ENCODE peak calls at places on chromosomes 16 and 17, in six cellular contexts. One of them, this sample, is unnamed.

GRCh38 chr16:55488306-55488705 is 9.3 kb downstream of the MMP2 start:
- DNase-seq in H1: no peak
- DNase-seq in neural progenitor cell: no peak
- DNase-seq in fibroblast of lung: no peak
- DNase-seq in MM.1S: no peak
- DNase-seq in IMR-90: no peak
- DNase-seq in this sample: no peak

GRCh38 chr16:28521436-28521835 is 14.8 kb upstream of the IL27 start:
- DNase-seq in H1: no peak
- DNase-seq in neural progenitor cell: no peak
- DNase-seq in fibroblast of lung: no peak
- DNase-seq in MM.1S: no peak
- DNase-seq in IMR-90: no peak
- DNase-seq in this sample: no peak

GRCh38 chr16:81445143-81445922 is 725 bp downstream of the CMIP start:
- DNase-seq in H1: no peak
- DNase-seq in neural progenitor cell: peak; percentile 66
- DNase-seq in fibroblast of lung: peak; percentile 41
- DNase-seq in MM.1S: peak; percentile 38
- DNase-seq in IMR-90: peak; percentile 19
- DNase-seq in this sample: peak; percentile 14

GRCh38 chr17:47720196-47720595 is 12.8 kb upstream of the TBX21 start:
- DNase-seq in H1: no peak
- DNase-seq in neural progenitor cell: no peak
- DNase-seq in fibroblast of lung: no peak
- DNase-seq in MM.1S: no peak
- DNase-seq in IMR-90: no peak
- DNase-seq in this sample: no peak

GRCh38 chr16:11256657-11257130 is 690 bp upstream of the SOCS1 start:
- DNase-seq in H1: no peak
- DNase-seq in neural progenitor cell: peak; percentile 71
- DNase-seq in fibroblast of lung: peak; percentile 63
- DNase-seq in MM.1S: no peak
- DNase-seq in IMR-90: peak; percentile 25
- DNase-seq in this sample: peak; percentile 36

GRCh38 chr17:40598021-40598927 is 33.0 kb upstream of the CCR7 start:
- DNase-seq in H1: no peak
- DNase-seq in neural progenitor cell: no peak
- DNase-seq in fibroblast of lung: no peak
- DNase-seq in MM.1S: no peak
- DNase-seq in IMR-90: no peak
- DNase-seq in this sample: no peak

GRCh38 chr17:38676706-38677504 is 2.1 kb upstream of the EPOP start:
- DNase-seq in H1: peak; percentile 62
- DNase-seq in neural progenitor cell: peak; percentile 83
- DNase-seq in fibroblast of lung: peak; percentile 71
- DNase-seq in MM.1S: peak; percentile 83
- DNase-seq in IMR-90: peak; percentile 77
- DNase-seq in this sample: peak; percentile 51

GRCh38 chr17:67365762-67366192 is 600 bp downstream of the PSMD12 start:
- DNase-seq in H1: no peak
- DNase-seq in neural progenitor cell: no peak
- DNase-seq in fibroblast of lung: peak; percentile 80
- DNase-seq in MM.1S: no peak
- DNase-seq in IMR-90: peak; percentile 78
- DNase-seq in this sample: peak; percentile 78

GRCh38 chr17:5422505-5422904 is 2.5 kb downstream of the RPAIN start:
- DNase-seq in H1: no peak
- DNase-seq in neural progenitor cell: no peak
- DNase-seq in fibroblast of lung: peak; percentile 78
- DNase-seq in MM.1S: no peak
- DNase-seq in IMR-90: peak; percentile 83
- DNase-seq in this sample: peak; percentile 68

GRCh38 chr17:76725580-76726230 is 701 bp downstream of the JMJD6 start:
- DNase-seq in H1: no peak
- DNase-seq in neural progenitor cell: no peak
- DNase-seq in fibroblast of lung: no peak
- DNase-seq in MM.1S: peak; percentile 67
- DNase-seq in IMR-90: peak; percentile 40
- DNase-seq in this sample: no peak

GRCh38 chr16:4795181-4795827 is at the start of gene SMIM22:
- DNase-seq in H1: no peak
- DNase-seq in neural progenitor cell: no peak
- DNase-seq in fibroblast of lung: no peak
- DNase-seq in MM.1S: no peak
- DNase-seq in IMR-90: no peak
- DNase-seq in this sample: no peak

GRCh38 chr16:21001262-21001661 is 100.7 kb downstream of the LYRM1 start:
- DNase-seq in H1: no peak
- DNase-seq in neural progenitor cell: peak; percentile 63
- DNase-seq in fibroblast of lung: peak; percentile 1
- DNase-seq in MM.1S: peak; percentile 17
- DNase-seq in IMR-90: peak; percentile 4
- DNase-seq in this sample: no peak

GRCh38 chr17:50371526-50371925 is 1.5 kb downstream of the MRPL27 start:
- DNase-seq in H1: no peak
- DNase-seq in neural progenitor cell: no peak
- DNase-seq in fibroblast of lung: no peak
- DNase-seq in MM.1S: no peak
- DNase-seq in IMR-90: no peak
- DNase-seq in this sample: no peak

GRCh38 chr17:61075988-61076387 is 323.7 kb upstream of the TBX2 start:
- DNase-seq in H1: no peak
- DNase-seq in neural progenitor cell: no peak
- DNase-seq in fibroblast of lung: no peak
- DNase-seq in MM.1S: no peak
- DNase-seq in IMR-90: no peak
- DNase-seq in this sample: no peak

GRCh38 chr17:67810464-67810863 is 14.8 kb upstream of the BPTF start:
- DNase-seq in H1: no peak
- DNase-seq in neural progenitor cell: no peak
- DNase-seq in fibroblast of lung: no peak
- DNase-seq in MM.1S: no peak
- DNase-seq in IMR-90: no peak
- DNase-seq in this sample: no peak

GRCh38 chr17:67421869-67422273 is 44.8 kb downstream of the PITPNC1 start:
- DNase-seq in H1: no peak
- DNase-seq in neural progenitor cell: no peak
- DNase-seq in fibroblast of lung: peak; percentile 96
- DNase-seq in MM.1S: no peak
- DNase-seq in IMR-90: peak; percentile 98
- DNase-seq in this sample: peak; percentile 97

GRCh38 chr16:88983157-88983556 is 6.2 kb upstream of the CBFA2T3 start:
- DNase-seq in H1: no peak
- DNase-seq in neural progenitor cell: no peak
- DNase-seq in fibroblast of lung: no peak
- DNase-seq in MM.1S: no peak
- DNase-seq in IMR-90: no peak
- DNase-seq in this sample: no peak

GRCh38 chr16:3580686-3581085 is 3.5 kb upstream of the NLRC3 start:
- DNase-seq in H1: no peak
- DNase-seq in neural progenitor cell: peak; percentile 27
- DNase-seq in fibroblast of lung: peak; percentile 16
- DNase-seq in MM.1S: no peak
- DNase-seq in IMR-90: peak; percentile 20
- DNase-seq in this sample: peak; percentile 2

GRCh38 chr17:50972579-50972978 is 106.4 kb upstream of the TOB1 start:
- DNase-seq in H1: no peak
- DNase-seq in neural progenitor cell: no peak
- DNase-seq in fibroblast of lung: no peak
- DNase-seq in MM.1S: no peak
- DNase-seq in IMR-90: no peak
- DNase-seq in this sample: no peak

GRCh38 chr16:21186326-21186691 is 25.1 kb downstream of the ZP2 start:
- DNase-seq in H1: no peak
- DNase-seq in neural progenitor cell: no peak
- DNase-seq in fibroblast of lung: no peak
- DNase-seq in MM.1S: no peak
- DNase-seq in IMR-90: peak; percentile 23
- DNase-seq in this sample: no peak

GRCh38 chr16:69243479-69243878 is 56.5 kb downstream of the SNTB2 start:
- DNase-seq in H1: no peak
- DNase-seq in neural progenitor cell: no peak
- DNase-seq in fibroblast of lung: peak; percentile 85
- DNase-seq in MM.1S: no peak
- DNase-seq in IMR-90: peak; percentile 81
- DNase-seq in this sample: peak; percentile 82

DNA sequence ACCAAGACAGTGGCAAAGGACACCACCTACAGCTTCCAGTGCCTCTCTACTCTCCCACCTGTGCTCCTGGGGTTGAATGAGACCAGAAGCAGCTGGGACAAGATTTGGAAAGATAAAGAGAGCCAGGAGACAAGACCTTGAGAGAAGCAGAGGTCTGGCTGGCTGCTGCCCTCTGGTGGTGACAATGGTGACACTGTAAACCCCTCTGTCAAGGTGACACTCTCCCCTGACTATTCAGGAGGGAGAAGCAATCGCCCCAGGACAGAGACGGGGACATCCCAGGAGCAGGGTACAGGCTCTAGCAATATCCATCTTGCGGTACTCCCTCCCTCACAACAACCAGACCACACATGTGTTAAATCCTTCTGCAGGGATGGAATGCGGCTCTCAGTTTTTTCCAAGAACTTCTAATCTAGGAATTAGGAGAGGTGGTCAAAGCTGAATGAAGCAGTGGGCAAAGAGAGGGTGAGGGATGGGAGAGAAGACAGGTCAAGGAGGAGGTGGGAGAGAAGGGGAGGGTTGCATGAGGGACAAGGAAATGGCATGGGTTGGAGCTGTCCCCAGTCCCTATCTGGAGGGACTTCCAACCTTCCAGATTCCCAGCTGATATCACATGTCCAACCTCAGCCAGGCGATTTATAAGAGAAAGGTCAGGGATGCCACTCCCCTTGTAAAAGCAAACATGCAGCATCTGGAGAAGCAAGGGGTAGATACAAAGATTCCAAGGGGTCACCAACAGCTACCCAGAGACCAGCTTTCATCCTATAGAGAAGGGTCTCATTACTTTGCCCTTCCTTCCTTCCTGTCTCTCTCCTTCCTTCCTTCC is 2.9 kb downstream of the PHOSPHO1 start:
- DNase-seq in H1: no peak
- DNase-seq in neural progenitor cell: peak; percentile 80
- DNase-seq in fibroblast of lung: peak; percentile 42
- DNase-seq in MM.1S: peak; percentile 67
- DNase-seq in IMR-90: peak; percentile 59
- DNase-seq in this sample: peak; percentile 23
- H3K9ac ChIP-seq in H1: no peak overlapping the region
- H3K9ac ChIP-seq in neural progenitor cell: no peak overlapping the region
- H3K9ac ChIP-seq in fibroblast of lung: no peak overlapping the region
- H3K9ac ChIP-seq in MM.1S: no peak overlapping the region
- H3K9ac ChIP-seq in IMR-90: no peak overlapping the region
- H3K9ac ChIP-seq in this sample: no peak overlapping the region

GRCh38 chr16:85629326-85629725 is 16.2 kb downstream of the GSE1 start:
- DNase-seq in H1: no peak
- DNase-seq in neural progenitor cell: no peak
- DNase-seq in fibroblast of lung: no peak
- DNase-seq in MM.1S: no peak
- DNase-seq in IMR-90: no peak
- DNase-seq in this sample: no peak
- H4K20me1 ChIP-seq in H1: peaks cover 65% of the 10 kb centered on the region
- H4K20me1 ChIP-seq in neural progenitor cell: peaks cover 40% of the 10 kb centered on the region
- H4K20me1 ChIP-seq in fibroblast of lung: no peaks in the 10 kb centered on the region
- H4K20me1 ChIP-seq in MM.1S: no peaks in the 10 kb centered on the region
- H4K20me1 ChIP-seq in IMR-90: peaks cover 98% of the 10 kb centered on the region
- H4K20me1 ChIP-seq in this sample: peaks cover 98% of the 10 kb centered on the region

DNA sequence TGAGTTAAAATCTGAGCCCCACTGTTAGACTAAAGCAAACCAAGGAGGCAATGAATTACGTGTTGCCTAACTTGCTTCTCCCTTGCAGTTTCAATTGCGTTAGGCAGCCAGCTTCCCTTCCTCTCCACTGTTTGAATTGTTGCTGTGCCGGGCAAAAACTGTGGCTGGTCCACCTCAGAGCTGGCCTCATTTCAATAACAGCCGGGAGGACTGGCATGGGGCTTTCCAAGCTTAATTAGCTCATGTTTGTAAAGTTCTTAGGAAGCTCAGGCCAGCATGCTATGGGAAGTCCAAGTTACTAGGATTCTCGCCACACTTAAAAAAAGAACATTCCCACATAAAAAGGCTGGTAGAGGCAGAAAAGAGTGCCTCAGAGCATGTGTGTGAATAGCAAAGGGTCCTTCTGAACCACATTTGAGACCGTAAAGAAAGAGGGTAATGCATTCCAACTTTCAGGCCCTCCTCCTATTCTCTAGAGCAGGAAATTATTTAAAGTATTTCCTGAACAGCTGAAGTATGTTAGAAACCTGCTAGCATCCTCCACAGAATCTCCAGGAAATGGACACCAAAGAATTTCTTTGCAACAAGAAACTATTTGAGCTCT is 79.0 kb upstream of the SMURF2 start:
- DNase-seq in H1: no peak
- DNase-seq in neural progenitor cell: no peak
- DNase-seq in fibroblast of lung: peak; percentile 81
- DNase-seq in MM.1S: no peak
- DNase-seq in IMR-90: peak; percentile 76
- DNase-seq in this sample: peak; percentile 80
- H3K27ac ChIP-seq in H1: no peak overlapping the region
- H3K27ac ChIP-seq in neural progenitor cell: no peak overlapping the region
- H3K27ac ChIP-seq in fibroblast of lung: peak overlapping the region; percentile 82
- H3K27ac ChIP-seq in MM.1S: no peak overlapping the region
- H3K27ac ChIP-seq in IMR-90: peak overlapping the region; percentile 86
- H3K27ac ChIP-seq in this sample: peak overlapping the region; percentile 36

GRCh38 chr16:56611281-56611833 is 3.0 kb downstream of the MT2A start:
- DNase-seq in H1: no peak
- DNase-seq in neural progenitor cell: no peak
- DNase-seq in fibroblast of lung: peak; percentile 49
- DNase-seq in MM.1S: no peak
- DNase-seq in IMR-90: peak; percentile 67
- DNase-seq in this sample: peak; percentile 48
- H3K9ac ChIP-seq in H1: no peak overlapping the region
- H3K9ac ChIP-seq in neural progenitor cell: no peak overlapping the region
- H3K9ac ChIP-seq in fibroblast of lung: peak overlapping the region; percentile 16
- H3K9ac ChIP-seq in MM.1S: no peak overlapping the region
- H3K9ac ChIP-seq in IMR-90: no peak overlapping the region
- H3K9ac ChIP-seq in this sample: peak overlapping the region; percentile 92

DNA sequence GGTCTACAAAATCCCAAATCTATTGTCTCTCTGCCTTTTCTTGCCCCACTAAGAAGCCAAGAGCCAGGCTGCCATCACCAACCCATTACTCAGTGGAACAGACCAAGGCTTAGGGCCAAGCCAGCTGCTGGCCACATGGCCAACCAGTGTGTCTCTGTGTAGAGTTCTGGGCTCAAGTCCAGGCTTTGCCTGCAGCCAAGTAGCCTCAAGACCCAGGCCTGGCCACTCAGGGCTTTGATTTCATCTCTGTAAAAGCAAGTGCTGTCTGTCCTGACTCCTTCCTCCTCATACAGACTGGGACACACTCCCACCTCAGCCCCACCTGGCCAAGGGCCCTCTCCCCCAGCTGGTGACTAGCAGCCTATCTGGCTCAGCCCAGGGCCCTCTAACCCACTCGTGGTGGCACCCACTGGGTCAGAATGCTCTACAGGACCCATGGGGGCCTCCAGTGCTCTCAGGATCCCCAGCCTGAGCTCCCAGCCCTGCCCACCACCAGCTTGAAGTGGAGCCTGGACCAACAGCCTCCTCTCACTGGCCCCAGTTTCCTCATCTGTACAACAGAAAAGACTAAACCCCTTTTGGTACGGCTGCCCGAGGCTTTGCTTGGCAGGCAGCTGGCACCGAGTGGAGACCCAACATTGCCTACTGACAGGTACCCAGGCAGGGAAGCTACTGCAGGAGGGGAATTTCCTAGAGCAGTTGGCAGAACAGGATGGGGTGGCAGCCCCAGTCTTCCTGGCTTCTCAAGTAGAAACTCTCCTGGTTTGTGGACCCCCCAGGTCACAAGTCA is 14.4 kb downstream of the SREBF1 start:
- DNase-seq in H1: no peak
- DNase-seq in neural progenitor cell: no peak
- DNase-seq in fibroblast of lung: peak; percentile 92
- DNase-seq in MM.1S: no peak
- DNase-seq in IMR-90: peak; percentile 87
- DNase-seq in this sample: peak; percentile 87
- H4K20me1 ChIP-seq in H1: peaks cover 68% of the 10 kb centered on the region
- H4K20me1 ChIP-seq in neural progenitor cell: peaks cover 83% of the 10 kb centered on the region
- H4K20me1 ChIP-seq in fibroblast of lung: no peaks in the 10 kb centered on the region
- H4K20me1 ChIP-seq in MM.1S: no peaks in the 10 kb centered on the region
- H4K20me1 ChIP-seq in IMR-90: peaks cover 86% of the 10 kb centered on the region
- H4K20me1 ChIP-seq in this sample: peaks cover 85% of the 10 kb centered on the region

This sample was measured in astrocyte.